ENCODE peak calls at places on chromosomes 6 and 20, in eight cellular contexts. S is glutamatergic neuron, V is ascending aorta, Z is keratinocyte, X is fibroblast of pulmonary artery, D is RWPE1, R is choroid plexus epithelial cell, E is GM13976. P is an unnamed sample.

GRCh38 chr20:49323622-49324238 is 45.9 kb upstream of the ZNFX1 start:
- DNase-seq in V (no peak), S (no peak), D (peak; percentile 74), X (peak; percentile 89), Z (no peak), R (peak; percentile 85), E (peak; percentile 47), P (peak; percentile 53)

GRCh38 chr20:5491463-5491862 is 174.7 kb upstream of the PROKR2 start:
- DNase-seq in X (no peak), V (no peak), E (no peak), R (no peak), Z (no peak), S (no peak), D (no peak), P (no peak)

GRCh38 chr6:24743265-24743943 is 24.4 kb upstream of the C6orf62 start:
- DNase-seq in Z (peak; percentile 88), S (no peak), D (peak; percentile 93), E (peak; percentile 41), V (peak; percentile 67), R (peak; percentile 97), X (peak; percentile 98), P (no peak)

GRCh38 chr6:150301871-150302800 is 66.7 kb upstream of the IYD start:
- DNase-seq in D (peak; percentile 81), Z (no peak), X (peak; percentile 57), S (no peak), V (no peak), E (peak; percentile 51), R (peak; percentile 63), P (no peak)

GRCh38 chr6:163415176-163415619 is 680 bp downstream of the QKI start:
- DNase-seq in V (no peak), D (no peak), S (no peak), E (peak; percentile 27), Z (no peak), R (peak; percentile 32), X (no peak), P (no peak)

GRCh38 chr20:58169441-58169840 is 59.0 kb downstream of the ANKRD60 start:
- DNase-seq in V (no peak), Z (no peak), X (no peak), R (peak; percentile 70), E (no peak), D (no peak), S (no peak), P (no peak)

GRCh38 chr6:14371530-14371929 is 254.0 kb downstream of the CD83 start:
- DNase-seq in V (no peak), Z (no peak), D (no peak), R (no peak), S (no peak), E (no peak), X (no peak), P (no peak)

GRCh38 chr20:1707588-1708449 is 50.2 kb upstream of the SIRPG start:
- DNase-seq in D (no peak), S (no peak), R (no peak), X (no peak), V (no peak), E (no peak), Z (no peak), P (no peak)

GRCh38 chr6:53929340-53930120 is 134.7 kb downstream of the LRRC1 start:
- DNase-seq in X (no peak), E (no peak), D (no peak), R (no peak), S (no peak), Z (no peak), V (no peak), P (no peak)

GRCh38 chr6:16624631-16625299 is 136.5 kb downstream of the ATXN1 start:
- DNase-seq in D (no peak), S (no peak), Z (no peak), V (no peak), R (no peak), E (no peak), X (no peak), P (no peak)

GRCh38 chr20:49103647-49104364 is 57.7 kb downstream of the CSE1L start:
- DNase-seq in Z (no peak), D (no peak), E (no peak), S (no peak), R (no peak), X (no peak), V (no peak), P (no peak)

GRCh38 chr20:32527447-32528055 is 57.6 kb downstream of the NOL4L start:
- DNase-seq in R (no peak), D (no peak), X (no peak), V (no peak), S (peak; percentile 81), Z (no peak), E (no peak), P (no peak)

GRCh38 chr6:110541701-110542309 is 65.4 kb upstream of the SLC22A16 start:
- DNase-seq in E (no peak), S (no peak), V (no peak), D (no peak), Z (no peak), R (no peak), X (no peak), P (no peak)

GRCh38 chr20:1324598-1325172 is 4.3 kb downstream of the SDCBP2 start:
- DNase-seq in E (no peak), V (peak; percentile 79), S (no peak), D (no peak), X (peak; percentile 82), Z (no peak), R (peak; percentile 70), P (no peak)

DNA sequence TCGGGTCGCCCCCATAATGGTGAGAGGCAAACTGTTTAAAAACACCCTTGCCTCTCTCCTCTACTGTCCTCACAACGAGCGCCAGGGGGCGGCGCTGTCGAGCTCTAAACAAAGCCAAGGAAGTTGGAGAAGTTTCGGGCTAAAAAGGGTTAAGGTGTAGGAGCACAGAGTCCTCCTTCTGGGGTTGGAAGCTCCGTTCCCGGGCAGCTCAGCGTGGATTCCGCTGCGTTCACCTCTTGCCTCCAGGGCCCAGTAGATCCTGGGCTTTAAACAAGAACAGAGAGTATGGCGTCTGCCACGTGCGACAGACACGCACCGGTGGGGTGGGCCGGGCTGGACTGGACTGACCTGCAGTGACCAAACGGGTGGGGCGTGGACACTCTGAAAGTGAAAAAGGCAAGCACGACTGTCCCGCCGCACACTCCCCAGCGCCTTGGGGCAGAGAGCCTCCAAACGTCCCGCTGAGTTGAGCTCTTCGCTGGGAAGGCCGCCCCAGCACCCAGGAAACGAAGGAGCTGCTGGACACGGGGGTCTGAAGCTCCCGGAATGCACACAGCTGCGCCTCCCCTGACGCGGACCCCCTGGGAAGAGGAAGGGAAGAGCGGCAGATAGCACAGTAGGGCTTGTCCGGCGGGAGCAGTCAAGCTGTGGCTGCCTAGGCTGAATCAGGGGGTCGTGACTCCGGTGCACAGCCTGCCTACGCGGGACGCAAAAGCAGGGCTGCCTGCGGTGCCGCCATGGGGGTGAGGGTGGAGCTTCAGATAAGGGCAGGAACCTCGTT is 1.6 kb upstream of the THBD start:
- DNase-seq in Z (peak; percentile 66), V (peak; percentile 95), X (peak; percentile 94), R (peak; percentile 96), S (peak; percentile 81), E (peak; percentile 68), D (peak; percentile 57), P (peak; percentile 88)
- TF ChIP-seq CTCF in Z (peak; percentile 76), V (peak; percentile 85), X (peak; percentile 82), R (peak; percentile 94), S (peak; percentile 82), E (peak; percentile 62), D (peak; percentile 77), P (peak; percentile 84)

GRCh38 chr6:32427934-32428474 is 11.7 kb upstream of the HLA-DRA start:
- DNase-seq in S (no peak), X (no peak), E (no peak), V (no peak), R (no peak), Z (no peak), D (no peak), P (no peak)

GRCh38 chr6:32427218-32427617 is 12.5 kb upstream of the HLA-DRA start:
- DNase-seq in X (no peak), S (no peak), V (no peak), R (peak; percentile 2), D (no peak), E (no peak), Z (no peak), P (no peak)

GRCh38 chr6:32431142-32431541 is 8.5 kb upstream of the HLA-DRA start:
- DNase-seq in D (no peak), E (no peak), X (no peak), V (no peak), R (no peak), S (no peak), Z (no peak), P (no peak)

GRCh38 chr6:32430179-32430578 is 9.5 kb upstream of the HLA-DRA start:
- DNase-seq in X (no peak), R (no peak), Z (no peak), E (no peak), V (no peak), D (no peak), S (no peak), P (no peak)

GRCh38 chr6:32432050-32432450 is 7.6 kb upstream of the HLA-DRA start:
- DNase-seq in R (peak; percentile 64), X (peak; percentile 55), S (no peak), D (peak; percentile 30), V (no peak), E (no peak), Z (no peak), P (no peak)
- TF ChIP-seq CTCF in R (peak; percentile 41), X (peak; percentile 37), S (peak; percentile 71), D (no peak), V (peak; percentile 21), E (peak; percentile 21), Z (no peak), P (peak; percentile 74)

DNA sequence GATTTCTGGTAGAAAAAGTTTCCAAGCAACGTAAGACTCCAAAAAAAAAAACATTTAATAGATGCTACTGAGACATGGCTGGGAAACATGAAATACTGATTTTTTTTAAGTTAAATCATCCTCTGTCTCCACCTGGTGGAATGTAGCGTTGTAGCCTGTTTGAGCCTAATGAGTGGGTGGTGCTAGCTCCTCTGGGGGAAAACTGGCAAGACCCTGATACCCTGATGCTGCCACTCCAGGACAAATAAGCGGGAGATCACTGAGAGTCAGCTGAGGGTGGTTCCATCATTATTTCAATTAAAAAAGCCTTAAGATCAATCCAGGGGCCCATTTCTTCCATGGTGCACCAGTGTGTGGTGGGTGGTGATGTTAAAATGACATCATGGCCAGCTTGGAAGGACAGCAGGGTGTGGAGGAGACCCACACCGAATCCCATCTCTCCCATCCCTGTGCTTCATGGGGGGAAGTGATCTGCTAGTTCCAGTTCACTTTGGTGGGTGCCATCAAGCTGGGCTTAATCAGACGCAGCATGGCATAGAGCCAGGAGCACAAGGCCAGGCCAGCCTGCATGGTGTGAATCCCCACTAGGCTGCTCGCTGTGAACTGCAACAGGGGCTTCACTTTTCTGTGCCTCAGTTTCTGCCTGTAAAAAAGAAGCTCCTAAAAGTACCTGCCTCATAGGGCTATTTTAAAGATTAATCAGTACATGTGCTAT is 12.8 kb upstream of the MRPS10 start:
- DNase-seq in X (peak; percentile 27), Z (no peak), S (no peak), R (peak; percentile 57), D (peak; percentile 50), E (peak; percentile 54), V (no peak), P (no peak)
- TF ChIP-seq CTCF in X (peak; percentile 45), Z (peak; percentile 57), S (peak; percentile 7), R (peak; percentile 69), D (peak; percentile 51), E (peak; percentile 52), V (no peak), P (peak; percentile 64)

DNA sequence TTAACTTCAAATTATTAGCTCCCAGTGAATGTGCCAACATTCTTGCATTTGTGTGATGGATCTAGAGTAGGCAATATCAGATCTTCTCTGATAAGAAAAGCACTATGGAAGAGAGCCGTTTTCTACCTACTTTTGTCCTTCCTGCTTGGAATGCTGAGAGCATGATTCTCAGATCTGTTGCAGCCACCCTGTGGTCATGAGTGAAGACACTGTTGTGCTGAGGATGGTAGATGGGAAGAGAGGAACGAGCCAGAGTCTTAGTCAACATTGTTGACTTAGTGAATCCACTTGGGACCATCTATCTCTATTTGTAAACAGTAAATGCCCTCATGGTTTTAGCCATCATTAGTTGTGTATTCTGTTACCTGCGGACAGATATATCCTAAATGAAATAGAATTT is 202.6 kb downstream of the CD109 start:
- DNase-seq in Z (no peak), S (no peak), E (no peak), D (no peak), R (peak; percentile 37), X (peak; percentile 4), V (no peak), P (no peak)
- TF ChIP-seq CTCF in Z (peak; percentile 51), S (no peak), E (no peak), D (no peak), R (peak; percentile 39), X (peak; percentile 11), V (no peak), P (peak; percentile 37)